ENCODE peak calls at places on chromosome 17, in six cellular contexts. One of them, this sample, is unnamed.
A peak's percentile ranks its signal among the peaks of the same experiment; 100 is the strongest.

GRCh38 chr17:75909812-75910274 is 5.2 kb upstream of the MRPL38 start:
- DNase-seq in PC-9: no peak
- DNase-seq in fibroblast of lung: no peak
- DNase-seq in thoracic aorta: no peak
- DNase-seq in tibial nerve: no peak
- DNase-seq in Panc1: no peak
- DNase-seq in this sample: no peak

GRCh38 chr17:46128453-46128852 is 64.8 kb downstream of the KANSL1 start:
- DNase-seq in tibial nerve: no peak
- DNase-seq in thoracic aorta: no peak
- DNase-seq in PC-9: no peak
- DNase-seq in Panc1: no peak
- DNase-seq in fibroblast of lung: no peak
- DNase-seq in this sample: no peak

GRCh38 chr17:83177611-83178532 is 98.5 kb downstream of the METRNL start:
- DNase-seq in thoracic aorta: no peak
- DNase-seq in Panc1: no peak
- DNase-seq in PC-9: no peak
- DNase-seq in fibroblast of lung: no peak
- DNase-seq in tibial nerve: peak; percentile 3
- DNase-seq in this sample: no peak

GRCh38 chr17:63772801-63773271 is 561 bp downstream of the CCDC47 start:
- DNase-seq in PC-9: no peak
- DNase-seq in thoracic aorta: no peak
- DNase-seq in tibial nerve: peak; percentile 20
- DNase-seq in Panc1: no peak
- DNase-seq in fibroblast of lung: peak; percentile 45
- DNase-seq in this sample: no peak

GRCh38 chr17:75846701-75847594 is 2.7 kb upstream of the UNC13D start:
- DNase-seq in fibroblast of lung: no peak
- DNase-seq in thoracic aorta: no peak
- DNase-seq in tibial nerve: no peak
- DNase-seq in PC-9: no peak
- DNase-seq in Panc1: no peak
- DNase-seq in this sample: no peak

GRCh38 chr17:67013891-67014290 is 30.5 kb upstream of the CACNG1 start:
- DNase-seq in PC-9: no peak
- DNase-seq in thoracic aorta: no peak
- DNase-seq in fibroblast of lung: no peak
- DNase-seq in tibial nerve: no peak
- DNase-seq in Panc1: no peak
- DNase-seq in this sample: no peak

GRCh38 chr17:19009970-19010369 is 5.4 kb upstream of the FAM83G start:
- DNase-seq in Panc1: no peak
- DNase-seq in tibial nerve: no peak
- DNase-seq in PC-9: no peak
- DNase-seq in thoracic aorta: no peak
- DNase-seq in fibroblast of lung: no peak
- DNase-seq in this sample: no peak

GRCh38 chr17:31787857-31788570 is 71.0 kb downstream of the COPRS start:
- DNase-seq in thoracic aorta: peak; percentile 57
- DNase-seq in Panc1: no peak
- DNase-seq in fibroblast of lung: peak; percentile 90
- DNase-seq in PC-9: peak; percentile 81
- DNase-seq in tibial nerve: no peak
- DNase-seq in this sample: peak; percentile 72

GRCh38 chr17:588519-588918 is 126.1 kb downstream of the VPS53 start:
- DNase-seq in PC-9: no peak
- DNase-seq in tibial nerve: no peak
- DNase-seq in thoracic aorta: no peak
- DNase-seq in Panc1: no peak
- DNase-seq in fibroblast of lung: peak; percentile 72
- DNase-seq in this sample: no peak

GRCh38 chr17:48192321-48192731 is 84.8 kb downstream of the SNX11 start:
- DNase-seq in tibial nerve: no peak
- DNase-seq in fibroblast of lung: peak; percentile 11
- DNase-seq in thoracic aorta: no peak
- DNase-seq in PC-9: no peak
- DNase-seq in Panc1: no peak
- DNase-seq in this sample: no peak

GRCh38 chr17:62702746-62703268 is 75.3 kb downstream of the MRC2 start:
- DNase-seq in fibroblast of lung: no peak
- DNase-seq in tibial nerve: no peak
- DNase-seq in PC-9: no peak
- DNase-seq in Panc1: no peak
- DNase-seq in thoracic aorta: no peak
- DNase-seq in this sample: no peak

GRCh38 chr17:63853260-63853659 is 10.8 kb upstream of the SMARCD2 start:
- DNase-seq in fibroblast of lung: no peak
- DNase-seq in thoracic aorta: no peak
- DNase-seq in PC-9: no peak
- DNase-seq in tibial nerve: no peak
- DNase-seq in Panc1: no peak
- DNase-seq in this sample: no peak

GRCh38 chr17:57599271-57600045 is 145.6 kb downstream of the CCDC182 start:
- DNase-seq in Panc1: no peak
- DNase-seq in tibial nerve: no peak
- DNase-seq in fibroblast of lung: no peak
- DNase-seq in PC-9: no peak
- DNase-seq in thoracic aorta: no peak
- DNase-seq in this sample: no peak

DNA sequence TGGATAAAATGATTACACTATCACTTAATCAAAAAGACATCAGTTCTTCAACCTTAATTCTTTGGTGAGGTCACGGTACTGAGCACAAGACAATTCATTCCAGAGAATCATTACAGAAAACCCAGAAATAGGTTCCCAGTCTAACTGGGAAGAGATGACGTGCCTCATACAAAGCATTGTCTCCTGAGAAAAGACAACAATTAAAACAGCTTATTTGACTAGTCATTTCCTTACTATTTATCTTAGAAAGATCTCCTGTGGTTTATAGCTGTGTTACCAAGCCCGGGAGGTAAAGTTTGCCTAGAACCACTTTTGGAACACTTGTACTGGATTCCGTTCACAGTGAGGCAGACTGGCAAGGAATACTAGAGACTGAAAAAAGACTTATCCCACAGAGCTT is 5.1 kb downstream of the PHF12 start:
- DNase-seq in thoracic aorta: no peak
- DNase-seq in fibroblast of lung: peak; percentile 90
- DNase-seq in Panc1: no peak
- DNase-seq in PC-9: no peak
- DNase-seq in tibial nerve: no peak
- DNase-seq in this sample: no peak
- H3K27ac ChIP-seq in thoracic aorta: peak overlapping the region; percentile 0
- H3K27ac ChIP-seq in fibroblast of lung: peak overlapping the region; percentile 38
- H3K27ac ChIP-seq in Panc1: peak overlapping the region; percentile 29
- H3K27ac ChIP-seq in PC-9: peak overlapping the region; percentile 38
- H3K27ac ChIP-seq in tibial nerve: peak overlapping the region; percentile 57
- H3K27ac ChIP-seq in this sample: no peak overlapping the region

GRCh38 chr17:73480740-73481139 is 163.5 kb downstream of the SDK2 start:
- DNase-seq in tibial nerve: no peak
- DNase-seq in PC-9: no peak
- DNase-seq in fibroblast of lung: no peak
- DNase-seq in Panc1: no peak
- DNase-seq in thoracic aorta: no peak
- DNase-seq in this sample: no peak

GRCh38 chr17:73482251-73482661 is 162.0 kb downstream of the SDK2 start:
- DNase-seq in PC-9: no peak
- DNase-seq in thoracic aorta: no peak
- DNase-seq in Panc1: no peak
- DNase-seq in fibroblast of lung: no peak
- DNase-seq in tibial nerve: no peak
- DNase-seq in this sample: no peak

GRCh38 chr17:73481672-73482071 is 162.6 kb downstream of the SDK2 start:
- DNase-seq in fibroblast of lung: no peak
- DNase-seq in thoracic aorta: no peak
- DNase-seq in tibial nerve: no peak
- DNase-seq in Panc1: no peak
- DNase-seq in PC-9: no peak
- DNase-seq in this sample: no peak

GRCh38 chr17:73476890-73477350 is 165.1 kb upstream of the CDC42EP4 start:
- DNase-seq in tibial nerve: no peak
- DNase-seq in thoracic aorta: no peak
- DNase-seq in PC-9: no peak
- DNase-seq in Panc1: no peak
- DNase-seq in fibroblast of lung: no peak
- DNase-seq in this sample: no peak

GRCh38 chr17:73478768-73479424 is 165.3 kb downstream of the SDK2 start:
- DNase-seq in PC-9: no peak
- DNase-seq in thoracic aorta: no peak
- DNase-seq in tibial nerve: no peak
- DNase-seq in fibroblast of lung: no peak
- DNase-seq in Panc1: no peak
- DNase-seq in this sample: no peak
- TF ChIP-seq CTCF in PC-9: peak; percentile 47
- TF ChIP-seq CTCF in thoracic aorta: no peak
- TF ChIP-seq CTCF in tibial nerve: no peak
- TF ChIP-seq CTCF in fibroblast of lung: no peak
- TF ChIP-seq CTCF in Panc1: no peak
- TF ChIP-seq CTCF in this sample: no peak

GRCh38 chr17:78000351-78000750 is 41.8 kb downstream of the TNRC6C start:
- DNase-seq in thoracic aorta: no peak
- DNase-seq in Panc1: no peak
- DNase-seq in fibroblast of lung: peak; percentile 80
- DNase-seq in tibial nerve: no peak
- DNase-seq in PC-9: no peak
- DNase-seq in this sample: no peak

GRCh38 chr17:78001182-78001581 is 42.7 kb downstream of the TNRC6C start:
- DNase-seq in tibial nerve: no peak
- DNase-seq in fibroblast of lung: peak; percentile 9
- DNase-seq in Panc1: no peak
- DNase-seq in thoracic aorta: no peak
- DNase-seq in PC-9: no peak
- DNase-seq in this sample: no peak

GRCh38 chr17:77999413-78000173 is 41.1 kb downstream of the TNRC6C start:
- DNase-seq in Panc1: no peak
- DNase-seq in tibial nerve: no peak
- DNase-seq in PC-9: no peak
- DNase-seq in fibroblast of lung: peak; percentile 60
- DNase-seq in thoracic aorta: no peak
- DNase-seq in this sample: no peak

GRCh38 chr17:77995146-77995852 is 36.8 kb downstream of the TNRC6C start:
- DNase-seq in PC-9: no peak
- DNase-seq in fibroblast of lung: no peak
- DNase-seq in tibial nerve: no peak
- DNase-seq in Panc1: no peak
- DNase-seq in thoracic aorta: no peak
- DNase-seq in this sample: no peak

GRCh38 chr17:77996256-77996655 is 37.8 kb downstream of the TNRC6C start:
- DNase-seq in fibroblast of lung: no peak
- DNase-seq in tibial nerve: no peak
- DNase-seq in PC-9: no peak
- DNase-seq in thoracic aorta: no peak
- DNase-seq in Panc1: no peak
- DNase-seq in this sample: no peak
- H3K27ac ChIP-seq in fibroblast of lung: no peak overlapping the region
- H3K27ac ChIP-seq in tibial nerve: no peak overlapping the region
- H3K27ac ChIP-seq in PC-9: no peak overlapping the region
- H3K27ac ChIP-seq in thoracic aorta: no peak overlapping the region
- H3K27ac ChIP-seq in Panc1: no peak overlapping the region
- H3K27ac ChIP-seq in this sample: no peak overlapping the region

GRCh38 chr17:44014437-44015172 is at the start of gene TMEM101:
- DNase-seq in tibial nerve: peak; percentile 90
- DNase-seq in fibroblast of lung: peak; percentile 92
- DNase-seq in thoracic aorta: peak; percentile 76
- DNase-seq in Panc1: peak; percentile 58
- DNase-seq in PC-9: peak; percentile 82
- DNase-seq in this sample: peak; percentile 88
- TF ChIP-seq CTCF in tibial nerve: no peak
- TF ChIP-seq CTCF in fibroblast of lung: no peak
- TF ChIP-seq CTCF in thoracic aorta: no peak
- TF ChIP-seq CTCF in Panc1: no peak
- TF ChIP-seq CTCF in PC-9: no peak
- TF ChIP-seq CTCF in this sample: no peak